ENCODE peak calls at places on chromosomes 16 and 17, in ten cellular contexts. One of them, this sample, is unnamed. For H3K9me2, the result is how much of the 10 kb centered on the place peaks cover.

GRCh38 chr17:31579265-31579664 is 187.8 kb downstream of the RAB11FIP4 start:
- DNase-seq in hepatocyte: no peak
- DNase-seq in PC-3: peak
- DNase-seq in GM23338: no peak
- DNase-seq in PC-9: peak
- DNase-seq in Karpas-422: no peak
- DNase-seq in HCT116: no peak
- DNase-seq in GM23248: peak
- DNase-seq in OCI-LY7: no peak
- DNase-seq in SK-N-SH: peak
- DNase-seq in this sample: no peak

GRCh38 chr17:74037320-74037719 is 166.2 kb upstream of the RPL38 start:
- DNase-seq in GM23248: no peak
- DNase-seq in OCI-LY7: no peak
- DNase-seq in HCT116: no peak
- DNase-seq in Karpas-422: no peak
- DNase-seq in PC-9: no peak
- DNase-seq in PC-3: peak
- DNase-seq in GM23338: peak
- DNase-seq in hepatocyte: peak
- DNase-seq in SK-N-SH: peak
- DNase-seq in this sample: no peak

GRCh38 chr17:57955183-57955952 is at the start of gene CUEDC1:
- DNase-seq in SK-N-SH: peak
- DNase-seq in Karpas-422: peak
- DNase-seq in hepatocyte: peak
- DNase-seq in GM23248: peak
- DNase-seq in HCT116: no peak
- DNase-seq in PC-3: peak
- DNase-seq in GM23338: peak
- DNase-seq in PC-9: no peak
- DNase-seq in OCI-LY7: peak
- DNase-seq in this sample: peak

GRCh38 chr17:46044286-46044928 is 45.4 kb downstream of the STH start:
- DNase-seq in SK-N-SH: peak
- DNase-seq in Karpas-422: peak
- DNase-seq in HCT116: peak
- DNase-seq in hepatocyte: peak
- DNase-seq in OCI-LY7: peak
- DNase-seq in PC-3: peak
- DNase-seq in GM23248: peak
- DNase-seq in PC-9: peak
- DNase-seq in GM23338: peak
- DNase-seq in this sample: peak

GRCh38 chr17:57619061-57619937 is 125.8 kb downstream of the CCDC182 start:
- DNase-seq in GM23248: peak
- DNase-seq in HCT116: no peak
- DNase-seq in hepatocyte: no peak
- DNase-seq in PC-3: peak
- DNase-seq in OCI-LY7: no peak
- DNase-seq in SK-N-SH: peak
- DNase-seq in GM23338: no peak
- DNase-seq in Karpas-422: no peak
- DNase-seq in PC-9: no peak
- DNase-seq in this sample: no peak

GRCh38 chr17:55897301-55897700 is 146.4 kb downstream of the PCTP start:
- DNase-seq in OCI-LY7: no peak
- DNase-seq in SK-N-SH: no peak
- DNase-seq in GM23338: no peak
- DNase-seq in PC-9: no peak
- DNase-seq in PC-3: no peak
- DNase-seq in Karpas-422: no peak
- DNase-seq in GM23248: no peak
- DNase-seq in hepatocyte: no peak
- DNase-seq in HCT116: no peak
- DNase-seq in this sample: no peak

GRCh38 chr16:12503201-12503600 is 300.5 kb downstream of the CPPED1 start:
- DNase-seq in hepatocyte: no peak
- DNase-seq in HCT116: no peak
- DNase-seq in PC-9: no peak
- DNase-seq in OCI-LY7: no peak
- DNase-seq in GM23248: no peak
- DNase-seq in GM23338: no peak
- DNase-seq in SK-N-SH: no peak
- DNase-seq in Karpas-422: no peak
- DNase-seq in PC-3: no peak
- DNase-seq in this sample: no peak

GRCh38 chr16:54402270-54402669 is 115.7 kb upstream of the IRX3 start:
- DNase-seq in OCI-LY7: no peak
- DNase-seq in GM23338: no peak
- DNase-seq in Karpas-422: no peak
- DNase-seq in HCT116: no peak
- DNase-seq in SK-N-SH: peak
- DNase-seq in PC-3: no peak
- DNase-seq in GM23248: peak
- DNase-seq in PC-9: no peak
- DNase-seq in hepatocyte: no peak
- DNase-seq in this sample: no peak

GRCh38 chr17:1111599-1112443 is 68.0 kb downstream of the ABR start:
- DNase-seq in Karpas-422: no peak
- DNase-seq in HCT116: no peak
- DNase-seq in hepatocyte: no peak
- DNase-seq in GM23338: no peak
- DNase-seq in GM23248: no peak
- DNase-seq in PC-3: no peak
- DNase-seq in SK-N-SH: peak
- DNase-seq in PC-9: no peak
- DNase-seq in OCI-LY7: no peak
- DNase-seq in this sample: no peak

GRCh38 chr17:1179112-1179634 is 608 bp downstream of the ABR start:
- DNase-seq in HCT116: no peak
- DNase-seq in Karpas-422: peak
- DNase-seq in GM23338: no peak
- DNase-seq in OCI-LY7: no peak
- DNase-seq in PC-9: peak
- DNase-seq in hepatocyte: peak
- DNase-seq in GM23248: peak
- DNase-seq in PC-3: no peak
- DNase-seq in SK-N-SH: peak
- DNase-seq in this sample: no peak

DNA sequence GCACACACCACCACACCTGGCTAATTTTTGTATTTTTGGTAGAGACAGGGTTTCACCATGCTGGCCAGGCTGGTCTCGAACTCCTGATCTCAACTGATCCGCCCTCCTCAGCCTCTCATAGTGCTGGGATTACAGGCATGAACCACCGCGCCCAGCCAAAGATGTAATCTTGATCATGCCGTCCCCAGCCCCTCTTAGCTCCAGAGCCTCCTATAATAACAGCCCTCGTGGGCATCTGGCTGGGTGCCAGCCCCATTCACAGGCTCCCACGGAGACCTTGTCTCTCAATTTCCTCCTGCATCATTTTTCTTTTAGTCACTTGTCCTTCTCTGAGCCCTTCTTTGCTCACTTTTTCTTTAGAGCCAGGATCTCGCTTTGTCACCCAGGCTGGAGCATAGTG is 94.2 kb downstream of the KATNIP start:
- DNase-seq in OCI-LY7: no peak
- DNase-seq in hepatocyte: no peak
- DNase-seq in HCT116: no peak
- DNase-seq in Karpas-422: no peak
- DNase-seq in PC-9: no peak
- DNase-seq in GM23248: no peak
- DNase-seq in PC-3: no peak
- DNase-seq in GM23338: no peak
- DNase-seq in SK-N-SH: peak
- DNase-seq in this sample: no peak
- H3K27ac ChIP-seq in OCI-LY7: no peak
- H3K27ac ChIP-seq in hepatocyte: no peak
- H3K27ac ChIP-seq in HCT116: no peak
- H3K27ac ChIP-seq in Karpas-422: no peak
- H3K27ac ChIP-seq in PC-9: no peak
- H3K27ac ChIP-seq in GM23248: no peak
- H3K27ac ChIP-seq in PC-3: no peak
- H3K27ac ChIP-seq in GM23338: no peak
- H3K27ac ChIP-seq in SK-N-SH: no peak
- H3K27ac ChIP-seq in this sample: no peak

DNA sequence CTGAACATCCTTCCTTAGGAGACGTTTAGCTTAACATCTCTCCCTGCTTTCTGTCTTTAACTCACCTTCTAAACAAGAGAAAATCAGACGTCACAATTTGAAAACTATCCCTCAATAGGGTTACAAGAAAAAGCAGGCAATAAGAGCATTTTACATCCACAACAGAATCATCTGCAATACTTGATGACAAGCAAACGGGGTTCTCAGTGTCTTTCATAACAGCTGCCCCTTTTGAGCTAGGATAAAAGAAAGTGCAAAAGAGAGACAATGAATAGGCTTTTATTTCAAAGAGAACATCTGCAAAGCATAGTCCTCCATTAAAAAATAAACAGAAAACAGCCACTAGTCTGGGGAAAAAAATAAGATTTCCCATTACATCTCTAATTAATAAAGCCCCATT is 13.2 kb downstream of the XYLT1 start:
- DNase-seq in Karpas-422: no peak
- DNase-seq in PC-3: no peak
- DNase-seq in hepatocyte: no peak
- DNase-seq in OCI-LY7: no peak
- DNase-seq in PC-9: no peak
- DNase-seq in SK-N-SH: no peak
- DNase-seq in GM23338: no peak
- DNase-seq in HCT116: no peak
- DNase-seq in GM23248: no peak
- DNase-seq in this sample: no peak
- H3K9me2 ChIP-seq in Karpas-422: under half
- H3K9me2 ChIP-seq in PC-3: under half
- H3K9me2 ChIP-seq in hepatocyte: under half
- H3K9me2 ChIP-seq in OCI-LY7: under half
- H3K9me2 ChIP-seq in PC-9: under half
- H3K9me2 ChIP-seq in SK-N-SH: under half
- H3K9me2 ChIP-seq in GM23338: under half
- H3K9me2 ChIP-seq in HCT116: under half
- H3K9me2 ChIP-seq in GM23248: under half
- H3K9me2 ChIP-seq in this sample: under half

DNA sequence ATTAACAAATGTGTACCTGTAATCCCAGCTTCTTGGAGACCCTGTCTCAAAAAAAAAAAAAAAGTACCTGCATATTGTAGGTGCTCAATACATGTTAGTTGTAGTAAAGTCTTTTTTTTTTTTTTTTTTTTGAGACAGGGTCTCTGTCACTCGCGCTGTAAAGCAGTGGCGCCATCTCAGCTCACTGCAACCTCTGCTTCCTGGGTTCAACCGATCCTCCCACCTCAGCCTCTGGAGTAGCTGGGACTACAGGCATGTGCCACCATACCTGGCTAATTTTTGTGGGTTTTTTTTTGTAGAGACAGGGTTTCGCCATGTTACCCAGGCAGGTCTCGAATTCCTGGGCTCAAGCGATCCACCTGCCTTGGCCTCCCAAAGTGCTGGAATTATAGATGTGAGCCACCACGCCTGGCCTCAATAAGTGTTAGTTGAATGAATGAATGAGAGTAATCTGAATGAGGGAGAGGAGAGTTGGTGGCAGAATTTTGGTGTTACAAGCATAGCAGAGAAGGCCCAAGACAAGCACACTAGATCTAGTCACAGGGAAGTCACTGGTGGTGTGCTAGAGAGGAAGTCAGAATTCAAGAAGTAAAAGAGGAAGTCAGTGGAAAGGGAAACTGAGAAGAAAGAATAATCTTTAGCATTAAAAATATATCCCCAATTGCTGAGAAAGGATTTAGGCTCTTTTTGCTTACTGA is 9.4 kb upstream of the MYL4 start:
- DNase-seq in HCT116: no peak
- DNase-seq in GM23248: no peak
- DNase-seq in PC-3: no peak
- DNase-seq in GM23338: no peak
- DNase-seq in SK-N-SH: no peak
- DNase-seq in PC-9: no peak
- DNase-seq in hepatocyte: no peak
- DNase-seq in Karpas-422: peak
- DNase-seq in OCI-LY7: peak
- DNase-seq in this sample: peak
- H3K27ac ChIP-seq in HCT116: no peak
- H3K27ac ChIP-seq in GM23248: no peak
- H3K27ac ChIP-seq in PC-3: no peak
- H3K27ac ChIP-seq in GM23338: no peak
- H3K27ac ChIP-seq in SK-N-SH: no peak
- H3K27ac ChIP-seq in PC-9: no peak
- H3K27ac ChIP-seq in hepatocyte: no peak
- H3K27ac ChIP-seq in Karpas-422: peak
- H3K27ac ChIP-seq in OCI-LY7: peak
- H3K27ac ChIP-seq in this sample: peak

DNA sequence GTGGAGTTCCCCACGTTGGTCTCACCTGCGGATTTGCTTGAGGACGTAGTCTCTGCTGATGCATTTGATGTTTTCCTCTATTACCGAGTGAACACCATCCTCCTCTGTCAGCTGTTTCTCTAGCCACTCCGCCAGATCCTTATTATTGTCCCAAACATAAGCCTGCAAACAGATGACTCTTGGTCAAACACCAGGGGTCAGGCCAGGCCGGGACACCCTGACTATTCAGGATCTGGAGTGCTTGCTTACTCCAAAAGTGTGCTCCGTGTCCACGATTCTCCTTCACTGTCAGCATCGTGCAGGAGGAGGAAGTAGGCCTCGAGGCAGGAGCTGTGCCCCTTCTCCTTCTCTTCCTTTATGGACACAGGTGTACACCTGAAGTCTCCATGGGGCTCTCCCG is 140.2 kb downstream of the AATF start:
- DNase-seq in PC-3: no peak
- DNase-seq in PC-9: no peak
- DNase-seq in SK-N-SH: peak
- DNase-seq in OCI-LY7: no peak
- DNase-seq in Karpas-422: no peak
- DNase-seq in HCT116: no peak
- DNase-seq in GM23338: no peak
- DNase-seq in hepatocyte: no peak
- DNase-seq in GM23248: no peak
- DNase-seq in this sample: no peak
- H3K9me2 ChIP-seq in PC-3: under half
- H3K9me2 ChIP-seq in PC-9: under half
- H3K9me2 ChIP-seq in SK-N-SH: under half
- H3K9me2 ChIP-seq in OCI-LY7: under half
- H3K9me2 ChIP-seq in Karpas-422: under half
- H3K9me2 ChIP-seq in HCT116: under half
- H3K9me2 ChIP-seq in GM23338: under half
- H3K9me2 ChIP-seq in hepatocyte: under half
- H3K9me2 ChIP-seq in GM23248: under half
- H3K9me2 ChIP-seq in this sample: under half